ENCODE peak calls at places on chromosomes 16 and 17, in ten cellular contexts. P is mucosa of descending colon; C is PC-3; U is progenitor cell of endocrine pancreas; G is BE2C; Z is AG04450; R is AG09319; H is HFFc6; D is CD4-positive, alpha-beta T cell; Q is astrocyte of the cerebellum. K is an unnamed sample.

GRCh38 chr17:17780941-17781590 is 55.7 kb downstream of the SREBF1 start:
- DNase-seq in D (no peak), G (no peak), H (no peak), U (peak), P (no peak), Q (peak), R (no peak), C (peak), Z (peak), K (peak)

GRCh38 chr16:1990336-1991134 is 765 bp downstream of the SYNGR3 start:
- DNase-seq in D (no peak), Z (no peak), U (no peak), G (no peak), H (no peak), P (peak), Q (no peak), R (no peak), C (no peak), K (no peak)

GRCh38 chr16:49532243-49532870 is 158.8 kb downstream of the C16orf78 start:
- DNase-seq in C (no peak), P (no peak), R (no peak), D (no peak), H (no peak), Q (no peak), U (no peak), Z (no peak), G (no peak), K (no peak)

GRCh38 chr17:75845933-75846700 is 1.9 kb upstream of the UNC13D start:
- DNase-seq in Z (no peak), R (no peak), H (no peak), U (no peak), P (peak), Q (no peak), D (no peak), G (no peak), C (peak), K (no peak)

GRCh38 chr17:40399185-40399584 is 18.5 kb downstream of the TOP2A start:
- DNase-seq in H (peak), D (no peak), P (no peak), Z (peak), U (no peak), G (no peak), R (peak), Q (peak), C (peak), K (peak)

GRCh38 chr17:83196973-83197880 is 117.8 kb downstream of the METRNL start:
- DNase-seq in Q (no peak), D (no peak), P (no peak), U (no peak), Z (no peak), C (no peak), G (peak), R (peak), H (no peak), K (no peak)

GRCh38 chr17:18172528-18173278 is 10.9 kb upstream of the ALKBH5 start:
- DNase-seq in U (no peak), Q (no peak), C (no peak), G (no peak), P (no peak), R (no peak), Z (no peak), H (no peak), D (no peak), K (no peak)

GRCh38 chr16:84518804-84519341 is 14.4 kb upstream of the MEAK7 start:
- DNase-seq in U (no peak), H (no peak), C (no peak), D (peak), R (no peak), P (peak), G (no peak), Z (no peak), Q (no peak), K (no peak)

GRCh38 chr17:21066394-21066793 is 23.6 kb upstream of the USP22 start:
- DNase-seq in U (no peak), G (no peak), R (no peak), D (no peak), P (no peak), H (no peak), C (no peak), Q (no peak), Z (no peak), K (no peak)

GRCh38 chr16:55499951-55500350 is 8.9 kb upstream of the LPCAT2 start:
- DNase-seq in H (peak), D (no peak), Q (peak), U (no peak), Z (peak), C (peak), P (no peak), R (peak), G (peak), K (peak)

GRCh38 chr16:56320081-56320480 is 105.3 kb downstream of the AMFR start:
- DNase-seq in P (no peak), C (no peak), G (no peak), D (no peak), Q (no peak), H (no peak), R (no peak), U (no peak), Z (no peak), K (no peak)

GRCh38 chr17:72640415-72641165 is 451.9 kb downstream of the SLC39A11 start:
- DNase-seq in Q (no peak), D (no peak), R (no peak), Z (no peak), G (no peak), C (peak), H (no peak), U (no peak), P (peak), K (no peak)

GRCh38 chr16:74758801-74759200 is 15.8 kb downstream of the FA2H start:
- DNase-seq in U (no peak), R (no peak), G (no peak), H (no peak), P (peak), D (no peak), Q (no peak), C (no peak), Z (no peak), K (no peak)

GRCh38 chr16:74757347-74757746 is 17.3 kb downstream of the FA2H start:
- DNase-seq in R (no peak), D (no peak), U (no peak), Q (no peak), G (no peak), H (no peak), Z (no peak), C (no peak), P (no peak), K (no peak)

GRCh38 chr16:74759564-74759963 is 15.1 kb downstream of the FA2H start:
- DNase-seq in P (peak), G (no peak), Q (no peak), Z (no peak), C (no peak), U (no peak), D (no peak), R (no peak), H (no peak), K (no peak)

GRCh38 chr16:74760007-74760767 is 14.4 kb downstream of the FA2H start:
- DNase-seq in G (no peak), D (no peak), H (peak), P (peak), Q (no peak), C (peak), U (no peak), Z (peak), R (no peak), K (peak)

GRCh38 chr16:74761665-74762064 is 13.0 kb downstream of the FA2H start:
- DNase-seq in Q (no peak), P (no peak), R (no peak), C (peak), Z (no peak), U (no peak), G (no peak), H (no peak), D (no peak), K (no peak)
- TF ChIP-seq CTCF in Q (no peak), P (no peak), R (no peak), C (no peak), Z (no peak), U (no peak), G (no peak), H (no peak), D (no peak), K (no peak)

DNA sequence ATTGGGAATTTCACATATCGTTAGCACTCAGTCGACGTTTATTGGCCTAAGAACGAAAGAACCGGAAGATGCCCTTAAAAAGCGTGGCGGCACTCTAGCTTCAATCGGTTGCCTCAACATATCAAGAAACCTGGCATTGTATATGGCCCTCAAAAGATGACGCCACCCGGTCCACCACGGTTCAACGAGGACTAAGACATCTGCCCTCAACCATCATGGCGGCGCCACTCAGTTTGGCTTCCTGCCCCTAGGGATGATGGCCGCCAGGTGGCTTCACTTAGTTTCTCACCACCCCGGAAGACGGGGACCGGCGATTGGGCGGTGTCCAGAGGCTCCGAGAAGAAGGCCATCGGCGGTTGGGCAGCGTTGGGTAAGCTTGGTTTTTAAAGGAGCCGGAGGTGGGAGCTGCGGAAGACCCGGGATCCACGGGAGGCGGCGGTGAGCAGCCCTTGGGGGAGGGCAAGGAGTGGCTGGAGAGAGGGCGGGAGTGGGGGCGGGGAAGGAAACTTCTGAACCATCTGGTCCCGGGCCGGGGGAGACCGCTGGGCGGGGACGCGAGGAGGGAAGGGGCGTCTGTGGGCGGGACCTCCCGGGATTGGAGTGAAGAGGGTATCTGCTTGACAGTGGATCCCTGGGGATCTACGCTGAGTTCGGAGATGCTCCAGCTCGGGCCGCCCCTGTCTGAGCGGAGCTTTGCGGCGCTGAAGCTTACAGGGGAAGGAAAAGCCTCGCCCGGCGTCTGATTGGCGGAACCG is at the start of gene PRR14:
- DNase-seq in Z (peak), G (peak), C (peak), Q (peak), P (peak), H (peak), R (peak), U (peak), D (peak), K (peak)
- TF ChIP-seq CTCF in Z (peak), G (peak), C (no peak), Q (peak), P (peak), H (peak), R (no peak), U (peak), D (no peak), K (peak)

GRCh38 chr16:8655184-8655717 is 19.2 kb upstream of the ABAT start:
- DNase-seq in R (no peak), G (peak), D (no peak), Q (no peak), U (no peak), C (no peak), Z (no peak), P (no peak), H (no peak), K (no peak)
- TF ChIP-seq CTCF in R (peak), G (peak), D (peak), Q (peak), U (peak), C (no peak), Z (peak), P (no peak), H (peak), K (no peak)

DNA sequence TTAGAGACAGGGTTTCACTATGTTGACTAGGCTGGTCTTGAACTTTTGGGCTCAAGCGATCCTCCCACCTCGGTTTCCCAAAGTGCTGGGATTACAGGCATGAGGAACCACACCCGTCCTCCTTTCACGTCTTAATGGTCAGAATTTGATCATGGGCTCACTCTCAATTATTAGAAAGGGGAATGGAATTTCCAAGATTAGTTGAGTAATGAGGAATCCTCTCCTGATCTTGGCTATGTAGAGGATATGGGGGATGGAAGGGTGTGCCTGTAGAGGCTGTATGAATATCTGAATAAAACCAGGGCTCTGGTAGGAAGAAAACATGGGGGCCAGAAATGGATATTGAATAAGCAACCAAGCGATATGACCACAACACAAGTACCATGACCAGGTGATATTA is 25.9 kb upstream of the SMURF2 start:
- DNase-seq in H (peak), Z (no peak), D (no peak), Q (no peak), C (peak), P (no peak), R (no peak), U (no peak), G (no peak), K (peak)
- TF ChIP-seq CTCF in H (no peak), Z (no peak), D (no peak), Q (no peak), C (no peak), P (no peak), R (no peak), U (no peak), G (no peak), K (no peak)

GRCh38 chr16:720990-721764 is at the start of gene ANTKMT:
- DNase-seq in Q (no peak), R (no peak), P (peak), U (peak), C (peak), Z (no peak), D (peak), H (peak), G (peak), K (peak)
- TF ChIP-seq CTCF in Q (no peak), R (no peak), P (no peak), U (peak), C (no peak), Z (no peak), D (no peak), H (peak), G (no peak), K (peak)

GRCh38 chr16:4814542-4815173 is 12.2 kb upstream of the ROGDI start:
- DNase-seq in U (no peak), Z (no peak), Q (no peak), C (no peak), H (no peak), R (no peak), D (no peak), P (no peak), G (no peak), K (no peak)
- TF ChIP-seq CTCF in U (no peak), Z (no peak), Q (no peak), C (no peak), H (peak), R (no peak), D (no peak), P (no peak), G (peak), K (no peak)

GRCh38 chr17:32731556-32732295 is 145.2 kb downstream of the MYO1D start:
- DNase-seq in R (no peak), Q (no peak), C (no peak), U (no peak), H (no peak), Z (no peak), P (no peak), D (no peak), G (peak), K (no peak)
- TF ChIP-seq CTCF in R (no peak), Q (no peak), C (no peak), U (no peak), H (no peak), Z (no peak), P (no peak), D (no peak), G (no peak), K (no peak)

GRCh38 chr16:14002416-14002815 is 68.7 kb upstream of the MRTFB start:
- DNase-seq in C (no peak), R (no peak), D (no peak), Z (no peak), P (no peak), G (no peak), Q (no peak), U (no peak), H (no peak), K (no peak)

GRCh38 chr16:14004031-14004718 is 66.9 kb upstream of the MRTFB start:
- DNase-seq in Z (no peak), Q (no peak), C (no peak), U (no peak), G (no peak), R (no peak), P (no peak), H (no peak), D (no peak), K (no peak)

GRCh38 chr16:14001521-14001920 is 69.6 kb upstream of the MRTFB start:
- DNase-seq in U (no peak), H (no peak), G (no peak), Z (no peak), R (no peak), P (no peak), Q (no peak), D (no peak), C (no peak), K (no peak)

GRCh38 chr16:14004719-14005315 is 66.3 kb upstream of the MRTFB start:
- DNase-seq in G (no peak), D (no peak), R (no peak), C (no peak), U (no peak), P (no peak), H (no peak), Q (no peak), Z (no peak), K (no peak)

GRCh38 chr16:14003119-14003570 is 68.0 kb upstream of the MRTFB start:
- DNase-seq in U (no peak), G (peak), R (no peak), P (peak), Z (no peak), H (peak), Q (no peak), C (peak), D (no peak), K (peak)
- TF ChIP-seq CTCF in U (peak), G (peak), R (no peak), P (no peak), Z (no peak), H (peak), Q (no peak), C (no peak), D (no peak), K (peak)